ENCODE peak calls at places on chromosome 21, in nine cellular contexts. H, W, O, M, K, C, J, T and F are unnamed samples.

GRCh38 chr21:36909901-36910561 is 56.4 kb downstream of the HLCS start:
- DNase-seq in K (no peak), O (peak), M (no peak), W (no peak), J (peak), T (peak), H (peak), C (no peak), F (no peak)

GRCh38 chr21:32813265-32813903 is 41.8 kb upstream of the PAXBP1 start:
- DNase-seq in T (no peak), W (no peak), K (no peak), O (peak), H (no peak), J (no peak), C (no peak), M (no peak), F (no peak)

GRCh38 chr21:42829954-42830353 is 49.4 kb downstream of the WDR4 start:
- DNase-seq in J (no peak), O (no peak), H (no peak), W (no peak), C (peak), K (no peak), T (no peak), M (no peak), F (no peak)

GRCh38 chr21:42931560-42932235 is 6.3 kb upstream of the ERVH48-1 start:
- DNase-seq in H (no peak), M (no peak), K (no peak), T (no peak), C (peak), O (no peak), W (no peak), J (no peak), F (no peak)

GRCh38 chr21:39726133-39726532 is 18.9 kb upstream of the IGSF5 start:
- DNase-seq in T (no peak), H (no peak), O (no peak), J (no peak), K (no peak), M (no peak), C (no peak), W (no peak), F (no peak)

GRCh38 chr21:46003575-46004007 is 22.0 kb downstream of the COL6A1 start:
- DNase-seq in C (peak), J (no peak), M (no peak), H (no peak), W (no peak), K (no peak), T (no peak), O (no peak), F (no peak)

GRCh38 chr21:39666681-39667315 is 54.1 kb downstream of the B3GALT5 start:
- DNase-seq in H (peak), W (no peak), T (no peak), C (no peak), K (no peak), O (no peak), J (no peak), M (no peak), F (no peak)

GRCh38 chr21:34969431-34970036 is 79.6 kb downstream of the RUNX1 start:
- DNase-seq in H (no peak), W (no peak), K (no peak), J (no peak), M (no peak), T (no peak), C (no peak), O (no peak), F (no peak)